ENCODE peak calls at places on chromosomes 2 and 18, in four cellular contexts. D is AG10803, E is HFFc6, Y is sigmoid colon. I is an unnamed sample.

GRCh38 chr2:138094031-138094430 is 129.8 kb downstream of the HNMT start:
- DNase-seq in D (no peak), E (no peak), Y (no peak), I (no peak)

GRCh38 chr2:156522824-156523440 is 86.8 kb downstream of the GPD2 start:
- DNase-seq in D (no peak), E (no peak), Y (no peak), I (no peak)

GRCh38 chr2:181785677-181786344 is 105.5 kb upstream of the NEUROD1 start:
- DNase-seq in D (peak), E (peak), Y (no peak), I (peak)

GRCh38 chr2:188119112-188119838 is 172.4 kb upstream of the GULP1 start:
- DNase-seq in D (no peak), E (no peak), Y (no peak), I (no peak)

GRCh38 chr2:110735366-110735765 is 3.0 kb downstream of the ACOXL start:
- DNase-seq in D (no peak), E (no peak), Y (no peak), I (no peak)

GRCh38 chr18:76448262-76449109 is 46.6 kb downstream of the ZNF516 start:
- DNase-seq in D (no peak), E (no peak), Y (peak), I (peak)

GRCh38 chr2:240593026-240593702 is 6.6 kb downstream of the CAPN10 start:
- DNase-seq in D (no peak), E (no peak), Y (peak), I (no peak)

GRCh38 chr2:215751200-215751910 is 262.0 kb downstream of the MREG start:
- DNase-seq in D (peak), E (peak), Y (no peak), I (peak)

GRCh38 chr2:94977826-94978225 is 47.7 kb upstream of the MAL start:
- DNase-seq in D (no peak), E (no peak), Y (no peak), I (no peak)

GRCh38 chr18:78445880-78446279 is 533.7 kb upstream of the SALL3 start:
- DNase-seq in D (no peak), E (no peak), Y (no peak), I (no peak)

GRCh38 chr2:100990650-100991403 is 11.3 kb upstream of the RPL31 start:
- DNase-seq in D (no peak), E (no peak), Y (no peak), I (no peak)

GRCh38 chr2:29650634-29651097 is 270.7 kb downstream of the ALK start:
- DNase-seq in D (no peak), E (no peak), Y (no peak), I (no peak)

GRCh38 chr2:222878284-222878876 is 17.5 kb downstream of the ACSL3 start:
- DNase-seq in D (no peak), E (no peak), Y (no peak), I (no peak)

GRCh38 chr18:68839701-68840100 is 41.8 kb downstream of the CCDC102B start:
- DNase-seq in D (no peak), E (peak), Y (no peak), I (peak)

GRCh38 chr18:58761970-58762780 is 90.9 kb downstream of the MALT1 start:
- DNase-seq in D (no peak), E (no peak), Y (no peak), I (no peak)

GRCh38 chr2:140085674-140086073 is 1305.5 kb upstream of the NXPH2 start:
- DNase-seq in D (no peak), E (no peak), Y (no peak), I (peak)

GRCh38 chr2:168560817-168561485 is 104.9 kb downstream of the CERS6 start:
- DNase-seq in D (no peak), E (no peak), Y (no peak), I (no peak)

GRCh38 chr2:104429978-104430740 is 423.8 kb upstream of the POU3F3 start:
- DNase-seq in D (no peak), E (no peak), Y (no peak), I (no peak)

GRCh38 chr18:136433-136832 is 21.9 kb upstream of the USP14 start:
- DNase-seq in D (no peak), E (no peak), Y (no peak), I (no peak)

GRCh38 chr2:119723121-119723635 is 36.5 kb upstream of the PTPN4 start:
- DNase-seq in D (no peak), E (no peak), Y (no peak), I (no peak)

GRCh38 chr2:19474128-19474527 is 115.7 kb upstream of the OSR1 start:
- DNase-seq in D (peak), E (peak), Y (peak), I (peak)

GRCh38 chr2:156445311-156446218 is 9.4 kb downstream of the GPD2 start:
- DNase-seq in D (peak), E (peak), Y (no peak), I (peak)

GRCh38 chr18:77872166-77872565 is 622.5 kb downstream of the GALR1 start:
- DNase-seq in D (no peak), E (no peak), Y (no peak), I (no peak)

GRCh38 chr2:9971105-9971818 is 19.8 kb downstream of the GRHL1 start:
- DNase-seq in D (peak), E (no peak), Y (no peak), I (peak)

GRCh38 chr2:238141541-238142318 is 3.3 kb downstream of the KLHL30 start:
- DNase-seq in D (peak), E (peak), Y (no peak), I (peak)

GRCh38 chr2:241190291-241190981 is 2.0 kb downstream of the ANO7 start:
- DNase-seq in D (no peak), E (no peak), Y (no peak), I (no peak)

GRCh38 chr2:146312899-146313298 is 1531.9 kb upstream of the ACVR2A start:
- DNase-seq in D (peak), E (peak), Y (no peak), I (peak)
- TF ChIP-seq CTCF in D (peak), E (peak), Y (no peak), I (no peak)

DNA sequence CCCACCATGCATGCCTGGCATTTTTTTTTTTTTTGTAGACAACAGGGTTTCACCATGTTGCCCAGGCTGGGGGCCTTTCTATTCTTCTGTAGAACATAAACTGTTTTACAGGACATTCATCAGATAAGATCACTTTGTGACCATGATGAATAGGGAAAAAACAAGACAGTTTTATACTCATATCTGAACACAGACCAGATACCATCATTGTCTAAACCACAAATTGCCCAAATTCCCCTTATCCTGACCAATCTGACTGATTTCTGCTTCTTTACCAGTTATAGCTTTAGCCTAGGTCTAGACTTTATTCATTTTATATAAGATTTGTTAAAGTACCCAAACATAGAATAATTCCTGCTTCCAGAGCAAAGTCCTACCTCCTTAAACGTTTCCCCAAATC is 1699.4 kb upstream of the TMEFF2 start:
- DNase-seq in D (no peak), E (no peak), Y (no peak), I (no peak)
- TF ChIP-seq CTCF in D (no peak), E (no peak), Y (no peak), I (no peak)

DNA sequence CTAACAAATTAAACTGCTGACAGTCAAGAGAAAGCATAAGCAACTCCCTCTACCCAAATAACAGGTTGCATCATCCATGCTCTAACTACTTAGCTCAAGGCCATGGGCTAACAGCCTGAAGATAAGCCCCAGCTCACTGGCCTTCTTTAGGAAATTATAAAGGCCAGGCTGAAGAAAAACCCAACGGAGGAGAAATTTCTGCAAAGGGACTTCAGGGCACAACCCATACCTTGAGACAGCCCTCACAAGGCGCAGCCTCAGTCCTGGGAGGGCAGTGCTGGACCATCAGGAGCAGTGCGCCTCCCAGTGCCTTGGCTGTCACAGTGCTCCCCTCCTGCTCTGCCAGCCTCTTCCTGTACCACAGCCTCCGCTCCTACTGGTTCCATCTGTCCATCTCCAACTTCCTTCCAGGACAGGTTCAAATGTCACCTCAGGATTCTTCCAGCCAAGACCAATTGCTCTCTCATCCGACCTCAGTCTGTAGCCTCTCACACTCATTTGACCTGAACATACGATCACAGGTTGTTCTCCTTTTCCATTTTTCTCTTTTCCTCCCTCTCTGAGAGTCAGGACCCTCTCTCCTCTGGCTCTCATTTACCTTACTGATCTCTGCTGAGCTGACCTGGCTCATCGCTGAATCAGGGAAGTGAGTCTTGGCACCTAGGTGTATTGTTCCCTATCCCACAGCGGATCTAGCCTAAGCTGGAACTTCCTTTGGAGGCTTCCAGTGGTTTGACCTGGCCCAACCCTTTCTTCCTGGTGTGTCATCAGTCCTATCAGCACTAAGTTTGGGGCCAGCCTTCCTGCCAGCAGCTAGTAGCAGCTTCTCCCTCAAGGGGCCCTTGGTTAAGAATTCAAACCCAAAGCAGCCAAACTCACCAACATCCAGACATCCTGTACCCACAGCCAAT is 1.9 kb downstream of the MCFD2 start:
- DNase-seq in D (peak), E (peak), Y (peak), I (peak)
- TF ChIP-seq CTCF in D (no peak), E (peak), Y (no peak), I (no peak)

GRCh38 chr2:197386242-197386641 is 48.6 kb downstream of the SF3B1 start:
- DNase-seq in D (no peak), E (no peak), Y (no peak), I (no peak)

GRCh38 chr2:197387179-197387578 is 47.6 kb downstream of the SF3B1 start:
- DNase-seq in D (no peak), E (no peak), Y (no peak), I (no peak)

GRCh38 chr2:197388866-197389587 is 45.8 kb downstream of the SF3B1 start:
- DNase-seq in D (no peak), E (no peak), Y (no peak), I (no peak)

GRCh38 chr2:197391220-197391717 is 43.6 kb downstream of the SF3B1 start:
- DNase-seq in D (no peak), E (no peak), Y (no peak), I (no peak)
- TF ChIP-seq CTCF in D (no peak), E (no peak), Y (no peak), I (no peak)

I was measured in foreskin fibroblast.